ENCODE peak calls at places on chromosomes 16 and 17, in eight cellular contexts. W, U, M, C, X, S, V and H are unnamed samples.

GRCh38 chr16:59686405-59686804 is 952.3 kb upstream of the GOT2 start:
- ATAC-seq in W (no peak), U (no peak), M (no peak), C (no peak), X (no peak), S (no peak), V (no peak), H (no peak)

GRCh38 chr16:11696266-11697012 is 28.2 kb downstream of the SNN start:
- ATAC-seq in W (no peak), U (no peak), M (no peak), C (no peak), X (no peak), S (no peak), V (no peak), H (no peak)

GRCh38 chr17:46809110-46809571 is 9.4 kb downstream of the WNT3 start:
- ATAC-seq in W (no peak), U (no peak), M (no peak), C (no peak), X (no peak), S (peak), V (no peak), H (no peak)

GRCh38 chr16:87138868-87139267 is 178.3 kb downstream of the C16orf95 start:
- ATAC-seq in W (no peak), U (no peak), M (no peak), C (no peak), X (no peak), S (no peak), V (no peak), H (no peak)

GRCh38 chr17:50679008-50679544 is 28.6 kb downstream of the ANKRD40 start:
- ATAC-seq in W (no peak), U (no peak), M (no peak), C (no peak), X (no peak), S (no peak), V (no peak), H (no peak)

GRCh38 chr17:79866791-79867190 is 27.6 kb upstream of the CBX4 start:
- ATAC-seq in W (no peak), U (no peak), M (no peak), C (no peak), X (no peak), S (no peak), V (no peak), H (no peak)

GRCh38 chr17:80899402-80900268 is 92.0 kb upstream of the CHMP6 start:
- ATAC-seq in W (peak), U (no peak), M (peak), C (peak), X (peak), S (peak), V (peak), H (no peak)

GRCh38 chr16:66403531-66404145 is 23.5 kb upstream of the BEAN1 start:
- ATAC-seq in W (no peak), U (no peak), M (no peak), C (no peak), X (no peak), S (no peak), V (no peak), H (no peak)

GRCh38 chr17:78890111-78890897 is 12.7 kb downstream of the CEP295NL start:
- ATAC-seq in W (peak), U (peak), M (no peak), C (peak), X (peak), S (no peak), V (no peak), H (peak)

GRCh38 chr17:73494955-73495349 is 149.3 kb downstream of the SDK2 start:
- ATAC-seq in W (no peak), U (no peak), M (no peak), C (no peak), X (no peak), S (no peak), V (no peak), H (no peak)

GRCh38 chr16:17469742-17470001 is 1.1 kb downstream of the XYLT1 start:
- ATAC-seq in W (peak), U (no peak), M (no peak), C (no peak), X (peak), S (no peak), V (no peak), H (no peak)

GRCh38 chr17:37605813-37606505 is 3.3 kb downstream of the SYNRG start:
- ATAC-seq in W (peak), U (no peak), M (no peak), C (no peak), X (peak), S (no peak), V (no peak), H (no peak)

GRCh38 chr16:11149011-11149616 is 106.9 kb downstream of the SOCS1 start:
- ATAC-seq in W (no peak), U (peak), M (peak), C (no peak), X (no peak), S (peak), V (no peak), H (no peak)

GRCh38 chr16:56985962-56986360 is 3.4 kb upstream of the NLRC5 start:
- ATAC-seq in W (no peak), U (no peak), M (no peak), C (no peak), X (no peak), S (peak), V (no peak), H (no peak)

GRCh38 chr17:45282683-45283644 is 21.1 kb upstream of the SPATA32 start:
- ATAC-seq in W (peak), U (peak), M (peak), C (peak), X (peak), S (no peak), V (peak), H (no peak)

GRCh38 chr16:19130852-19131808 is 17.4 kb downstream of the ITPRIPL2 start:
- ATAC-seq in W (no peak), U (peak), M (peak), C (peak), X (no peak), S (peak), V (peak), H (no peak)

GRCh38 chr17:42564815-42565522 is 1.9 kb upstream of the MLX start:
- ATAC-seq in W (no peak), U (no peak), M (no peak), C (no peak), X (no peak), S (no peak), V (no peak), H (no peak)

GRCh38 chr16:89374393-89374948 is 115.9 kb downstream of the ANKRD11 start:
- ATAC-seq in W (no peak), U (no peak), M (peak), C (peak), X (no peak), S (no peak), V (peak), H (peak)

GRCh38 chr16:67801889-67802288 is 4.5 kb downstream of the RANBP10 start:
- ATAC-seq in W (no peak), U (no peak), M (no peak), C (no peak), X (no peak), S (no peak), V (no peak), H (peak)

GRCh38 chr16:72501739-72502653 is 330.0 kb upstream of the PMFBP1 start:
- ATAC-seq in W (no peak), U (no peak), M (peak), C (peak), X (peak), S (peak), V (peak), H (peak)

GRCh38 chr17:17514993-17515920 is 19.1 kb upstream of the RASD1 start:
- ATAC-seq in W (no peak), U (peak), M (no peak), C (no peak), X (no peak), S (no peak), V (peak), H (no peak)

GRCh38 chr16:84479716-84480450 is 24.6 kb downstream of the MEAK7 start:
- ATAC-seq in W (no peak), U (no peak), M (no peak), C (no peak), X (no peak), S (no peak), V (no peak), H (no peak)

GRCh38 chr17:40541060-40541872 is 24.0 kb downstream of the CCR7 start:
- ATAC-seq in W (peak), U (no peak), M (no peak), C (no peak), X (peak), S (no peak), V (no peak), H (peak)

GRCh38 chr16:89723279-89724250 is 2.2 kb downstream of the ZNF276 start:
- ATAC-seq in W (peak), U (no peak), M (no peak), C (peak), X (peak), S (no peak), V (no peak), H (no peak)

GRCh38 chr17:49699967-49700575 is 7.7 kb downstream of the SLC35B1 start:
- ATAC-seq in W (no peak), U (no peak), M (no peak), C (peak), X (no peak), S (no peak), V (peak), H (no peak)

GRCh38 chr17:29709861-29710849 is 87.4 kb upstream of the CORO6 start:
- ATAC-seq in W (no peak), U (peak), M (no peak), C (no peak), X (no peak), S (no peak), V (peak), H (no peak)

GRCh38 chr17:2017274-2017941 is 7.7 kb downstream of the RTN4RL1 start:
- ATAC-seq in W (no peak), U (no peak), M (no peak), C (no peak), X (no peak), S (no peak), V (no peak), H (peak)

GRCh38 chr16:88784074-88784855 is 755 bp downstream of the PIEZO1 start:
- ATAC-seq in W (peak), U (peak), M (peak), C (peak), X (peak), S (peak), V (peak), H (peak)

GRCh38 chr16:1003551-1004347 is 22.2 kb downstream of the SOX8 start:
- ATAC-seq in W (peak), U (no peak), M (no peak), C (no peak), X (peak), S (no peak), V (no peak), H (no peak)

GRCh38 chr17:39705786-39706348 is 6.0 kb downstream of the ERBB2 start:
- ATAC-seq in W (no peak), U (no peak), M (no peak), C (peak), X (no peak), S (peak), V (peak), H (no peak)

GRCh38 chr16:29898786-29899515 is 399 bp downstream of the SEZ6L2 start:
- ATAC-seq in W (no peak), U (no peak), M (peak), C (peak), X (no peak), S (peak), V (no peak), H (no peak)

GRCh38 chr16:52611817-52612673 is 65.1 kb upstream of the TOX3 start:
- ATAC-seq in W (no peak), U (no peak), M (no peak), C (no peak), X (no peak), S (no peak), V (no peak), H (no peak)

GRCh38 chr17:65028537-65028843 is 28.1 kb downstream of the GNA13 start:
- ATAC-seq in W (no peak), U (no peak), M (no peak), C (no peak), X (peak), S (no peak), V (no peak), H (no peak)